ENCODE peak calls at places on chromosome 22, in ten cellular contexts. L is NCI-H2171, Y is frontal cortex, Q is caudate nucleus, E is HTR-8/SVneo, H is HFF-Myc, I is heart left ventricle, J is NCI-H1092, K is Caki2, R is uterus. S is an unnamed sample.
A peak's percentile ranks its signal among the peaks of the same experiment; 100 is the strongest.

GRCh38 chr22:46328066-46328465 is 7.4 kb upstream of the TRMU start:
- DNase-seq in L (no peak), Y (no peak), Q (no peak), E (no peak), H (no peak), I (no peak), J (no peak), K (no peak), R (no peak), S (no peak)

GRCh38 chr22:23591203-23591791 is 11.2 kb upstream of the IGLL1 start:
- DNase-seq in L (no peak), Y (peak; percentile 38), Q (peak; percentile 5), E (peak; percentile 51), H (no peak), I (peak; percentile 24), J (peak; percentile 9), K (peak; percentile 41), R (no peak), S (peak; percentile 27)

GRCh38 chr22:25880524-25880923 is 138.5 kb downstream of the MYO18B start:
- DNase-seq in L (no peak), Y (no peak), Q (no peak), E (no peak), H (no peak), I (no peak), J (no peak), K (peak; percentile 22), R (no peak), S (no peak)

GRCh38 chr22:37448521-37449150 is 21.4 kb upstream of the ELFN2 start:
- DNase-seq in L (peak; percentile 97), Y (no peak), Q (no peak), E (no peak), H (no peak), I (no peak), J (no peak), K (no peak), R (no peak), S (no peak)

GRCh38 chr22:36911887-36912661 is 1.4 kb upstream of the CSF2RB start:
- DNase-seq in L (no peak), Y (no peak), Q (no peak), E (no peak), H (no peak), I (no peak), J (no peak), K (no peak), R (no peak), S (no peak)

GRCh38 chr22:37048133-37048532 is 3.4 kb upstream of the KCTD17 start:
- DNase-seq in L (no peak), Y (no peak), Q (no peak), E (no peak), H (no peak), I (no peak), J (no peak), K (no peak), R (no peak), S (no peak)

GRCh38 chr22:23236026-23236425 is 55.7 kb downstream of the BCR start:
- DNase-seq in L (no peak), Y (no peak), Q (no peak), E (no peak), H (no peak), I (no peak), J (no peak), K (no peak), R (no peak), S (no peak)

GRCh38 chr22:43136255-43136654 is 6.9 kb downstream of the MCAT start:
- DNase-seq in L (no peak), Y (no peak), Q (no peak), E (peak; percentile 67), H (no peak), I (peak; percentile 40), J (no peak), K (no peak), R (no peak), S (peak; percentile 50)

GRCh38 chr22:42561856-42562255 is 8.1 kb downstream of the SERHL2 start:
- DNase-seq in L (no peak), Y (no peak), Q (no peak), E (no peak), H (no peak), I (no peak), J (no peak), K (no peak), R (no peak), S (no peak)

GRCh38 chr22:47423861-47424820 is 661.7 kb downstream of the TBC1D22A start:
- DNase-seq in L (no peak), Y (no peak), Q (no peak), E (no peak), H (no peak), I (no peak), J (no peak), K (no peak), R (no peak), S (no peak)

GRCh38 chr22:27344546-27344945 is 457.0 kb downstream of the MN1 start:
- DNase-seq in L (no peak), Y (no peak), Q (no peak), E (no peak), H (no peak), I (no peak), J (no peak), K (no peak), R (no peak), S (peak; percentile 88)

GRCh38 chr22:17781319-17782031 is 7.2 kb upstream of the BID start:
- DNase-seq in L (no peak), Y (no peak), Q (no peak), E (peak; percentile 67), H (no peak), I (no peak), J (peak; percentile 30), K (peak; percentile 80), R (no peak), S (no peak)

GRCh38 chr22:19756288-19757128 is 4.1 kb upstream of the TBX1 start:
- DNase-seq in L (peak; percentile 18), Y (no peak), Q (no peak), E (no peak), H (no peak), I (no peak), J (peak; percentile 14), K (peak; percentile 56), R (peak; percentile 34), S (peak; percentile 40)

GRCh38 chr22:32949719-32950118 is 108.5 kb downstream of the SYN3 start:
- DNase-seq in L (no peak), Y (no peak), Q (no peak), E (no peak), H (no peak), I (no peak), J (no peak), K (no peak), R (no peak), S (no peak)

GRCh38 chr22:31045900-31046587 is 35.1 kb upstream of the SMTN start:
- DNase-seq in L (no peak), Y (no peak), Q (no peak), E (no peak), H (no peak), I (no peak), J (peak; percentile 58), K (no peak), R (no peak), S (no peak)

GRCh38 chr22:47043835-47044721 is 281.6 kb downstream of the TBC1D22A start:
- DNase-seq in L (peak; percentile 78), Y (no peak), Q (peak; percentile 2), E (peak; percentile 53), H (no peak), I (no peak), J (no peak), K (peak; percentile 28), R (no peak), S (peak; percentile 74)

GRCh38 chr22:46801331-46801811 is 38.9 kb downstream of the TBC1D22A start:
- DNase-seq in L (no peak), Y (no peak), Q (no peak), E (no peak), H (no peak), I (no peak), J (no peak), K (no peak), R (no peak), S (no peak)

GRCh38 chr22:20577549-20577975 is 70.2 kb downstream of the MED15 start:
- DNase-seq in L (no peak), Y (no peak), Q (no peak), E (no peak), H (no peak), I (no peak), J (no peak), K (no peak), R (no peak), S (no peak)

GRCh38 chr22:36238348-36239149 is 778 bp downstream of the APOL2 start:
- DNase-seq in L (no peak), Y (no peak), Q (no peak), E (no peak), H (no peak), I (no peak), J (peak; percentile 46), K (no peak), R (no peak), S (peak; percentile 2)

GRCh38 chr22:28963362-28963761 is 80.0 kb downstream of the ZNRF3 start:
- DNase-seq in L (no peak), Y (no peak), Q (no peak), E (no peak), H (no peak), I (no peak), J (no peak), K (no peak), R (no peak), S (peak; percentile 93)

GRCh38 chr22:29083576-29084566 is 11.0 kb downstream of the KREMEN1 start:
- DNase-seq in L (no peak), Y (no peak), Q (no peak), E (no peak), H (peak; percentile 73), I (no peak), J (no peak), K (no peak), R (no peak), S (no peak)

GRCh38 chr22:43860831-43861230 is 1.5 kb downstream of the SULT4A1 start:
- DNase-seq in L (no peak), Y (no peak), Q (no peak), E (no peak), H (no peak), I (no peak), J (no peak), K (no peak), R (no peak), S (peak; percentile 48)

GRCh38 chr22:44442856-44443595 is 55.0 kb downstream of the RTL6 start:
- DNase-seq in L (no peak), Y (no peak), Q (no peak), E (no peak), H (no peak), I (no peak), J (no peak), K (no peak), R (no peak), S (no peak)

GRCh38 chr22:32799516-32799915 is 2.0 kb upstream of the TIMP3 start:
- DNase-seq in L (no peak), Y (no peak), Q (no peak), E (no peak), H (no peak), I (no peak), J (no peak), K (no peak), R (no peak), S (no peak)

GRCh38 chr22:36506637-36507517 is at the start of gene FOXRED2:
- DNase-seq in L (peak; percentile 92), Y (peak; percentile 99), Q (peak; percentile 87), E (peak; percentile 82), H (no peak), I (peak; percentile 90), J (peak; percentile 89), K (peak; percentile 91), R (peak; percentile 92), S (peak; percentile 90)

GRCh38 chr22:27757928-27758525 is 43.5 kb downstream of the MN1 start:
- DNase-seq in L (peak; percentile 48), Y (no peak), Q (no peak), E (no peak), H (no peak), I (no peak), J (no peak), K (no peak), R (no peak), S (no peak)

GRCh38 chr22:36641902-36642640 is 61.5 kb downstream of the CACNG2 start:
- DNase-seq in L (peak; percentile 53), Y (no peak), Q (no peak), E (no peak), H (no peak), I (no peak), J (peak; percentile 36), K (peak; percentile 79), R (no peak), S (no peak)

GRCh38 chr22:39214383-39215069 is 30.3 kb downstream of the PDGFB start:
- DNase-seq in L (no peak), Y (no peak), Q (no peak), E (no peak), H (no peak), I (no peak), J (no peak), K (peak; percentile 73), R (no peak), S (no peak)